ENCODE peak calls at places on chromosomes 5 and 9, in four cellular contexts. M is A549, P is K562, Z is HepG2. V is an unnamed sample.

GRCh38 chr5:61069150-61069549 is 93.1 kb downstream of the SMIM15 start:
- DNase-seq in M (no peak), P (no peak), Z (no peak), V (no peak)

GRCh38 chr5:72465601-72466563 is 41.3 kb downstream of the ZNF366 start:
- DNase-seq in M (no peak), P (no peak), Z (no peak), V (peak)

GRCh38 chr9:18851069-18851468 is 181.9 kb downstream of the SAXO1 start:
- DNase-seq in M (no peak), P (no peak), Z (no peak), V (no peak)

GRCh38 chr5:38130346-38130745 is 128.0 kb upstream of the EGFLAM start:
- DNase-seq in M (no peak), P (no peak), Z (no peak), V (no peak)

GRCh38 chr5:61280766-61281427 is 51.2 kb upstream of the ZSWIM6 start:
- DNase-seq in M (no peak), P (no peak), Z (no peak), V (no peak)

GRCh38 chr9:124782661-124783574 is 6.0 kb downstream of the OLFML2A start:
- DNase-seq in M (no peak), P (no peak), Z (no peak), V (no peak)

GRCh38 chr9:128382261-128382660 is 11.1 kb downstream of the URM1 start:
- DNase-seq in M (no peak), P (no peak), Z (no peak), V (no peak)

GRCh38 chr5:107364443-107365096 is 306.2 kb downstream of the EFNA5 start:
- DNase-seq in M (no peak), P (no peak), Z (no peak), V (peak)

GRCh38 chr5:90793183-90793582 is 234.6 kb downstream of the ADGRV1 start:
- DNase-seq in M (no peak), P (no peak), Z (no peak), V (no peak)

GRCh38 chr5:34791761-34792244 is 47.2 kb upstream of the TTC23L start:
- DNase-seq in M (no peak), P (peak), Z (no peak), V (no peak)

GRCh38 chr5:148740966-148741742 is 85.3 kb upstream of the ADRB2 start:
- DNase-seq in M (peak), P (peak), Z (peak), V (no peak)

GRCh38 chr5:132069561-132069960 is 4.0 kb upstream of the CSF2 start:
- DNase-seq in M (no peak), P (no peak), Z (no peak), V (no peak)

GRCh38 chr9:982660-983240 is 6.3 kb downstream of the DMRT3 start:
- DNase-seq in M (no peak), P (no peak), Z (no peak), V (no peak)

GRCh38 chr9:113471566-113471965 is 8.0 kb downstream of the RGS3 start:
- DNase-seq in M (no peak), P (no peak), Z (no peak), V (no peak)

GRCh38 chr9:132616725-132617124 is 34.3 kb downstream of the BARHL1 start:
- DNase-seq in M (no peak), P (no peak), Z (no peak), V (no peak)

GRCh38 chr9:132627594-132627993 is 42.2 kb downstream of the DDX31 start:
- DNase-seq in M (no peak), P (no peak), Z (no peak), V (no peak)

GRCh38 chr9:132627120-132627519 is 42.7 kb downstream of the DDX31 start:
- DNase-seq in M (peak), P (no peak), Z (no peak), V (no peak)

GRCh38 chr9:132622144-132622543 is 39.7 kb downstream of the BARHL1 start:
- DNase-seq in M (no peak), P (no peak), Z (no peak), V (no peak)
- TF ChIP-seq ESRRA in M (no peak), P (no peak), Z (no peak), V (no peak)

GRCh38 chr5:93246093-93246855 is 334.7 kb downstream of the NR2F1-AS1 start:
- DNase-seq in M (peak), P (no peak), Z (peak), V (no peak)
- TF ChIP-seq REST in M (peak), P (no peak), Z (peak), V (no peak)

GRCh38 chr5:50359187-50359586 is 81.9 kb downstream of the EMB start:
- DNase-seq in M (no peak), P (no peak), Z (no peak), V (no peak)
- TF ChIP-seq CTCF in M (no peak), P (no peak), Z (no peak), V (no peak)

GRCh38 chr9:127199001-127199791 is 65.4 kb upstream of the GARNL3 start:
- DNase-seq in M (peak), P (peak), Z (peak), V (peak)
- TF ChIP-seq ESRRA in M (no peak), P (no peak), Z (no peak), V (no peak)